ENCODE peak calls at places on chromosomes 2 and 18, in four cellular contexts. Y, N, A and F are unnamed samples.

GRCh38 chr2:203327918-203328734 is at the start of gene ABI2:
- DNase-seq in Y (no peak), A (peak), N (peak), F (peak)

GRCh38 chr2:197294260-197294659 is 16.3 kb downstream of the ANKRD44 start:
- DNase-seq in Y (no peak), N (no peak), A (no peak), F (no peak)

GRCh38 chr18:51881394-51881793 is 458.6 kb upstream of the DCC start:
- DNase-seq in A (no peak), N (no peak), Y (no peak), F (no peak)

GRCh38 chr2:226578879-226579278 is 220.7 kb downstream of the IRS1 start:
- DNase-seq in Y (no peak), A (no peak), N (no peak), F (no peak)

GRCh38 chr2:54524236-54524991 is 68.3 kb downstream of the SPTBN1 start:
- DNase-seq in N (no peak), A (no peak), Y (peak), F (no peak)

GRCh38 chr2:3249477-3249962 is 128.1 kb downstream of the EIPR1 start:
- DNase-seq in A (no peak), Y (no peak), N (no peak), F (no peak)

GRCh38 chr2:145541028-145541427 is 1021.1 kb upstream of the ZEB2 start:
- DNase-seq in Y (no peak), A (no peak), N (no peak), F (no peak)

GRCh38 chr2:6764968-6765723 is 100.6 kb downstream of the CMPK2 start:
- DNase-seq in N (no peak), Y (no peak), A (no peak), F (no peak)

GRCh38 chr2:148135705-148136104 is 114.8 kb downstream of the MBD5 start:
- DNase-seq in N (no peak), A (no peak), Y (no peak), F (no peak)

GRCh38 chr2:19300961-19301360 is 57.5 kb downstream of the OSR1 start:
- DNase-seq in Y (no peak), A (no peak), N (no peak), F (no peak)

GRCh38 chr18:23926590-23926989 is 88.0 kb upstream of the TTC39C start:
- DNase-seq in A (no peak), N (no peak), Y (no peak), F (no peak)

GRCh38 chr2:195706161-195706900 is 49.3 kb downstream of the SLC39A10 start:
- DNase-seq in A (no peak), N (no peak), Y (no peak), F (no peak)
- TF ChIP-seq ATF3 in A (no peak), N (no peak), Y (no peak), F (no peak)

GRCh38 chr18:36441872-36442271 is 144.4 kb downstream of the FHOD3 start:
- DNase-seq in Y (no peak), A (no peak), N (no peak), F (no peak)

GRCh38 chr18:36440614-36441013 is 143.1 kb downstream of the FHOD3 start:
- DNase-seq in A (no peak), Y (no peak), N (no peak), F (no peak)

GRCh38 chr18:36446059-36446458 is 148.5 kb downstream of the FHOD3 start:
- DNase-seq in N (no peak), Y (no peak), A (no peak), F (no peak)

GRCh38 chr18:36442717-36443116 is 145.2 kb downstream of the FHOD3 start:
- DNase-seq in A (no peak), N (no peak), Y (no peak), F (no peak)

GRCh38 chr18:36441426-36441870 is 143.9 kb downstream of the FHOD3 start:
- DNase-seq in N (no peak), A (no peak), Y (no peak), F (no peak)
- TF ChIP-seq ATF3 in N (no peak), A (no peak), Y (no peak), F (no peak)

DNA sequence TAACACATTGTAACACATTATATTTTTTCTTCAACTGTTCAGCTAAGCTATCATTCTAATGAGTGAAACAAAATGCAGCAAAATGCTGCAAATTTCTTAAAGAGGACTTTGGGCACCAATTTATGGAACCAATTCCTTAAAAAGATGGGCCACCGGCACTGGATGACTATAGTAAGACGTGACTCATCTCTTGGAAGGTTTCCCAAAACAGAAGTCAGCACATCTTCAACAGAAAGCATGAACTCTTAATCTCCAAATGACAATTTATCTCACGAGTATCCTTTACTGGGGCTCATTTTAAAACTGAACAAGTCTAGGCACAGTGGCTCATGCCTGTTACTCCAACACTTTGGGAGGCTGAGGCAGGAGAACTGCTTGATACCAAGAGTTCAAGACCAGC is 213.4 kb downstream of the CDH20 start:
- DNase-seq in A (no peak), Y (no peak), N (no peak), F (peak)
- TF ChIP-seq ATF3 in A (no peak), Y (no peak), N (no peak), F (no peak)

GRCh38 chr2:62297642-62298010 is 101.7 kb downstream of the B3GNT2 start:
- DNase-seq in N (peak), Y (no peak), A (peak), F (no peak)
- TF ChIP-seq ATF3 in N (no peak), Y (no peak), A (no peak), F (no peak)

DNA sequence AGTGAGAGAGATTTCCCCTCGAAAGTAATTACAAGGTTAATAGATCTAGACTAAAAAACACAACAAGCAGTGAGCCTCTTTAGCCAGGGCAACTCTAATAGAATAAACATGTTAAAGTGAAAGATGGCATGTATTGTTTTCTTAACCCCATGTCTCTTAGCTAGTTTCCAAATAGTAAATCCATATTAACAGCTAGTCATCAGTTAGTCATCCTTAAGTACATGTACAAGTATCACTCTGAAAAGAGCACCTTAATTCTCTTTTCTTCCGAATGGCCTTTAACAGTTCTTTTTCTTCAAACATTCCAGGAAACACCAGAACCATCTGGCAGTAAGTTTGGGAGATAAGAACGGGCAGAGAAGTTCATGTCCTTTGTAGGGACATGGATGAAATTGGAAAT is 1480.0 kb downstream of the LRP1B start:
- DNase-seq in N (no peak), Y (no peak), A (no peak), F (no peak)
- TF ChIP-seq ATF3 in N (no peak), Y (no peak), A (no peak), F (no peak)

GRCh38 chr18:48771641-48772380 is 179.0 kb downstream of the SMAD7 start:
- DNase-seq in N (no peak), Y (no peak), A (no peak), F (no peak)
- TF ChIP-seq ATF3 in N (no peak), Y (no peak), A (no peak), F (no peak)

DNA sequence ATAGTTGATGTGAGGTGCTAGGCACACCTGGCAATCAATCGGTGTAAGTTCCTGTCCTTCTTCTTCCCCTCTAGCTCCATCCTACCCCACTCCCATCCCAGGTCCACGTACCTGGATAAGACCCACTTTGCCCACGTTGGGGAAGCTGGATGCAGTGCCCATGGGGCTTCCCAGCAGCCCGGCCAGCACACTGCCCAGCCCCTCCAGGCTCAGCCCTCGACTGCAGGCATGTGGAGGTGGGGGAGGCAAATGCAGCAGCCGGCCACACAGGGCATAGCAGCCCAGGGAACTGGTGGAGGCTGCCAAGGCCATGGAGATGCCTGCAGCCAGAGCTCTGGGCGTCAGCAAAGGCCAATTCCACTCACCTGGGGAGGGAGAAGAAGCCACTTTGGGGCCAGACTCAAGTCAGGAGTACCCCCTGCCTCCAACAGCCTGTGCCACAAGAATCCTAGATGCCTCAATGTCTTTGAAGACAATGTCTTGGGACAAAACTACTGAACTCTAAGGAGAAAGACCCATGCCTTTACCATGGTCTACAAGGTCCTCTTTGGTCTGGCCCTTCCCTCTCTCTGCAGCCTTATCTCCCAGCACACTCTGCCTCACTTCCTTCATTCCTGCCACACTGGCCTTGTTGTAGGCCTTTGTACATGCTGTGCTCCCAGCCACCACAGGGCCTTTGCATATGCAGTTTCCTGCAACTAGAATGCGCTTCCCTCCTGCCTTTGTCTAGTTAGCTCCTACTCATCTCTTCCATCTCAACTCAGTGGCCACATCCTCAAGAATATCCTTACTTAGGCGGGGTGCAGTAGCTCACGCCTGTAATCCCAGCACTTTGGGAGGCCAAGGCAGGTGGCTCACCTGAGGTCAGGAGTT is 4.5 kb downstream of the SLC23A3 start:
- DNase-seq in Y (no peak), N (no peak), A (no peak), F (no peak)
- TF ChIP-seq ATF3 in Y (no peak), N (no peak), A (no peak), F (no peak)

DNA sequence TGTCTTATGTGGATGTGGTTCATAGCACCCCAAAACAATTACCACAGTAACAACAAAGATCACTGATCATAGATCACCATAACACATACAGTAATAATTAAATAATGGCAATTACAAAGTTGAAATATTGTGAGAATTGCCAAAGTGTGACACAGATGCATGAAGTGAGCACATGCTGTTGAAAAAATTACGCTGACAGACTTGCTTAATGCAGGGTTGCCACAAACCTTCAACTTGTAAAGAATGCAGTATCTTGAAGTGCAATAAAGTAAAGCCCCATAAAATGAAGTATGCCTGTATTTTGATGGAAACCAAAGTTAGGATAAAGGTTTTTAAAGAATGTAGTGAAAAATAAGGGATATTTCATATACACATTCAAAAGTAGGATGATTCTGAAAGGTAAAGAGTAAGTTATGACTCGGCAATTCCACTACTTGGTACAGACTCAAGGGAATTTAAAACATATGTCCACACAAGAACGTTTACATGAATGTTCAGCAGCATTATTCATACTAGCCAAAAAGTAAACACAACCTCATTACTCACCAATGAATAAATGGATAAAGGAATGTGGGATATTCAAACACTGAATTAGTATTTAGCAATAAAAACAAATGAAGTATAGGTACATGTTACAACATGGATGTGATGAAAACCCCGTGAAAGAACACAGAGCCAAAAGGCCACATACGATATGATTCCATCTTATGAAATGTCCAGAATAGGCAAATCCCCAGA is 61.6 kb downstream of the SCN9A start:
- DNase-seq in A (no peak), N (no peak), Y (no peak), F (no peak)
- TF ChIP-seq ATF3 in A (no peak), N (no peak), Y (no peak), F (no peak)

DNA sequence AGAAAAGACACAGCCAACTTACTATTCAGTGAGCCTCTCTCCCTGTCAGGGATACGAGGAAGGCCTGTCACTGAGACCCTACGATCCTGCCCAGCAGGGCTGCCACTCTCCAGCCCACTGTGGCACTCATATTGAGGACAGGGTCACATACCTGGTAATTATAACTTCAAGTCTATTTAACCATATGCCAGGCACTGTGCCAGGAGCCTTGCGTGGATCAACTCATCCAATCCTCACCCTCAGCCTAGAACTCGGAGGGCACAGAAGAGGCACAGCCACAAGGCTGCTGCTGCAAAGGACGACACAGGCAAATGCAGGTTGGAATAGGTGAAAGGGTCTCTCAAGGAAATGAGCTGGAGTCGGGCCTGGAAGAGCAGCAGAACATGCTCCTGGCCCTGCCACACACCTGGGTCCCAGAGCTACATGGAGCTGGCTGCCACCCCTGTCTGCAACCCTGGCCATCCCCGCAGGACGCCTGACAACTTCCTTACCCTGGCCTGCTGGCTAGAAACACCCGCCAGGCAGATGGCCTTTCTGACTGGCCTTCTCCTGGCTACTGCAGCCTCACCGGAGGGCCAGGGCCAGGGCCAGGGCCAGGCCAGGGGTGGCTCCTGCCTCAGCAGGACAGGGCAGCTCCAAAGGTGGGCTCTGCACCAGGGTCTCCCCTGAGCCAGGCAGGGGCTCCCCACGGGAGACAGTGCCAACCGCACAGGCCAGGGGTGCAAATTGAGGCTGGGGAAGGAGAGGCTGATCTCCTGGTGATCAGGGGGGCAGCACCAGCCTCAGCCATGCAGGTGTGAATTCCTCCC is 32.1 kb upstream of the SLC66A3 start:
- DNase-seq in A (no peak), Y (no peak), N (no peak), F (no peak)
- TF ChIP-seq ATF3 in A (no peak), Y (no peak), N (no peak), F (no peak)